ENCODE peak calls at places on chromosomes 3 and 15, in nine cellular contexts. C is DND-41, Z is AG04450, B is mesenchymal stem cell, E is upper lobe of right lung, I is heart left ventricle, R is GM23248, Q is body of pancreas, P is fibroblast of lung. M is an unnamed sample.

GRCh38 chr15:39230205-39230916 is 350.5 kb upstream of the THBS1 start:
- DNase-seq in C (no peak), Z (no peak), B (peak; percentile 45), E (no peak), I (no peak), R (no peak), Q (peak; percentile 11), P (no peak), M (no peak)

GRCh38 chr15:70752142-70752754 is 11.1 kb downstream of the UACA start:
- DNase-seq in C (peak; percentile 26), Z (no peak), B (peak; percentile 37), E (no peak), I (peak; percentile 66), R (no peak), Q (no peak), P (no peak), M (no peak)

GRCh38 chr3:122974764-122975162 is 52.8 kb downstream of the SEMA5B start:
- DNase-seq in C (peak; percentile 21), Z (no peak), B (peak; percentile 62), E (no peak), I (peak; percentile 79), R (peak; percentile 49), Q (no peak), P (peak; percentile 76), M (no peak)

GRCh38 chr15:95590533-95591044 is 739.9 kb upstream of the NR2F2 start:
- DNase-seq in C (no peak), Z (no peak), B (peak; percentile 48), E (no peak), I (no peak), R (peak; percentile 9), Q (no peak), P (peak; percentile 20), M (no peak)

GRCh38 chr3:5006755-5007202 is 27.5 kb downstream of the BHLHE40 start:
- DNase-seq in C (no peak), Z (no peak), B (peak; percentile 67), E (no peak), I (no peak), R (no peak), Q (no peak), P (no peak), M (no peak)

GRCh38 chr3:148861277-148861869 is 3.7 kb upstream of the CPA3 start:
- DNase-seq in C (no peak), Z (peak; percentile 11), B (peak; percentile 50), E (no peak), I (no peak), R (peak; percentile 63), Q (no peak), P (peak; percentile 30), M (peak; percentile 53)

GRCh38 chr3:131083190-131083863 is 56.6 kb downstream of the NEK11 start:
- DNase-seq in C (peak; percentile 62), Z (no peak), B (no peak), E (no peak), I (peak; percentile 41), R (peak; percentile 38), Q (peak; percentile 68), P (peak; percentile 15), M (no peak)

GRCh38 chr3:182235504-182235903 is 523.8 kb downstream of the SOX2 start:
- DNase-seq in C (no peak), Z (no peak), B (no peak), E (no peak), I (no peak), R (no peak), Q (no peak), P (no peak), M (no peak)

GRCh38 chr15:45486317-45486716 is 36.2 kb downstream of the SLC30A4 start:
- DNase-seq in C (no peak), Z (no peak), B (no peak), E (no peak), I (no peak), R (no peak), Q (no peak), P (no peak), M (no peak)

GRCh38 chr3:108100906-108101305 is 10.1 kb upstream of the CD47 start:
- DNase-seq in C (no peak), Z (no peak), B (no peak), E (no peak), I (no peak), R (no peak), Q (no peak), P (no peak), M (no peak)
- H3K4me3 ChIP-seq in C (no peak overlapping the region), Z (no peak overlapping the region), B (no peak overlapping the region), E (no peak overlapping the region), I (no peak overlapping the region), R (no peak overlapping the region), Q (no peak overlapping the region), P (no peak overlapping the region), M (peak overlapping the region; percentile 5)

GRCh38 chr15:88847144-88847543 is 43.9 kb downstream of the ACAN start:
- DNase-seq in C (no peak), Z (no peak), B (no peak), E (no peak), I (no peak), R (no peak), Q (no peak), P (no peak), M (no peak)

GRCh38 chr15:88848203-88848602 is 45.0 kb downstream of the ACAN start:
- DNase-seq in C (no peak), Z (no peak), B (no peak), E (no peak), I (no peak), R (no peak), Q (no peak), P (no peak), M (no peak)

GRCh38 chr15:88852476-88852875 is 42.9 kb downstream of the HAPLN3 start:
- DNase-seq in C (no peak), Z (no peak), B (no peak), E (no peak), I (no peak), R (no peak), Q (no peak), P (no peak), M (no peak)

GRCh38 chr15:88845616-88846015 is 42.4 kb downstream of the ACAN start:
- DNase-seq in C (no peak), Z (no peak), B (no peak), E (no peak), I (no peak), R (no peak), Q (no peak), P (no peak), M (no peak)

DNA sequence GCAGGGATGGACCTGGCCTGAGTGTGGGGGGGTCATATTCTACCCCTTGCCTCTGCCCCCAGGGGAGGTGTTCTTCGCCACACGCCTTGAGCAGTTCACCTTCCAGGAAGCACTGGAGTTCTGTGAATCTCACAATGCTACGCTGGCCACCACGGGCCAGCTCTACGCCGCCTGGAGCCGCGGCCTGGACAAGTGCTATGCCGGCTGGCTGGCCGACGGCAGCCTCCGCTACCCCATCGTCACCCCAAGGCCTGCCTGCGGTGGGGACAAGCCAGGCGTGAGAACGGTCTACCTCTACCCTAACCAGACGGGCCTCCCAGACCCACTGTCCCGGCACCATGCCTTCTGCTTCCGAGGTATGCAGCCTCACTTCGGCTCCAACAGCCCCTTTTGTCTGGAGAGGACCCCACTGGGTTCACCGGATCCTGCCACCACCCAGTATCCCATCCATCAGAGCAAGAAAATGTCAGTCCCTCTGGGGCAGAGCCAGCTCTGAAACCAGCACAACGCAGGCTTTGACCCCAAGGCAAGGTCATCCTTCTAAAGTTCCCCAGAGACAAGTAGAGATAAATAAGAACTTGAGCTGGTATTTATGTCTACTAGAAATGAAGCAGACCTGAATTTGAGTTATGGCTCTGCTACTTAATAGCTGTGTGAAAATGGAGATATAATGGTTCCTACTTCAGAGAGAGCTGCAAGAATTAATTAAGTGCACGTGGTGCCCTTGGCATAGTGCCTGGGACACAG is 45.8 kb downstream of the HAPLN3 start:
- DNase-seq in C (no peak), Z (no peak), B (peak; percentile 2), E (no peak), I (no peak), R (no peak), Q (no peak), P (no peak), M (no peak)
- H3K27me3 ChIP-seq in C (no peaks in the 10 kb centered on the region), Z (peaks cover 12% of the 10 kb centered on the region), B (peaks cover 15% of the 10 kb centered on the region), E (no peaks in the 10 kb centered on the region), I (peaks cover 5% of the 10 kb centered on the region), R (peaks cover 20% of the 10 kb centered on the region), Q (no peaks in the 10 kb centered on the region), P (peaks cover 3% of the 10 kb centered on the region), M (no peaks in the 10 kb centered on the region)

GRCh38 chr15:74053941-74054529 is 28.3 kb downstream of the GOLGA6A start:
- DNase-seq in C (peak; percentile 71), Z (peak; percentile 20), B (peak; percentile 56), E (peak; percentile 88), I (peak; percentile 77), R (peak; percentile 85), Q (peak; percentile 75), P (peak; percentile 69), M (peak; percentile 75)
- H3K4me3 ChIP-seq in C (no peak overlapping the region), Z (no peak overlapping the region), B (no peak overlapping the region), E (no peak overlapping the region), I (no peak overlapping the region), R (peak overlapping the region; percentile 57), Q (no peak overlapping the region), P (no peak overlapping the region), M (peak overlapping the region; percentile 13)

GRCh38 chr15:26967719-26968269 is 3.2 kb upstream of the GABRG3 start:
- DNase-seq in C (no peak), Z (no peak), B (no peak), E (no peak), I (no peak), R (peak; percentile 14), Q (no peak), P (peak; percentile 69), M (no peak)
- H3K27me3 ChIP-seq in C (no peaks in the 10 kb centered on the region), Z (peaks cover 4% of the 10 kb centered on the region), B (peaks cover 28% of the 10 kb centered on the region), E (peaks cover 26% of the 10 kb centered on the region), I (peaks cover 50% of the 10 kb centered on the region), R (peaks cover 19% of the 10 kb centered on the region), Q (no peaks in the 10 kb centered on the region), P (no peaks in the 10 kb centered on the region), M (no peaks in the 10 kb centered on the region)

GRCh38 chr15:89417206-89417725 is 79.1 kb downstream of the RHCG start:
- DNase-seq in C (no peak), Z (no peak), B (no peak), E (peak; percentile 47), I (no peak), R (no peak), Q (no peak), P (no peak), M (no peak)
- H3K4me3 ChIP-seq in C (no peak overlapping the region), Z (no peak overlapping the region), B (no peak overlapping the region), E (no peak overlapping the region), I (no peak overlapping the region), R (no peak overlapping the region), Q (no peak overlapping the region), P (no peak overlapping the region), M (no peak overlapping the region)